ENCODE peak calls at places on chromosomes 12 and 14, in four cellular contexts. Y is HuH-7.5; K is stimulated activated CD8-positive, alpha-beta memory T cell treated with anti-CD3 and anti-CD28 coated beads, Interleukin-15, amount 100 ng/mL, for 24 hours; P is GM03348. C is an unnamed sample.

GRCh38 chr14:71665157-71665556 is 267.1 kb upstream of the RGS6 start:
- DNase-seq in K (no peak), P (peak; percentile 53), Y (no peak), C (peak; percentile 60)

GRCh38 chr14:79842270-79842669 is 369.0 kb downstream of the DIO2 start:
- DNase-seq in K (no peak), P (peak; percentile 79), Y (no peak), C (no peak)

GRCh38 chr12:102527256-102527720 is 46.9 kb upstream of the IGF1 start:
- DNase-seq in P (peak; percentile 56), K (no peak), Y (no peak), C (peak; percentile 28)

GRCh38 chr12:120367252-120367923 is 1.6 kb downstream of the MSI1 start:
- DNase-seq in P (no peak), Y (no peak), K (no peak), C (no peak)

GRCh38 chr14:68309631-68310030 is 483.2 kb downstream of the ZFP36L1 start:
- DNase-seq in K (no peak), P (no peak), Y (no peak), C (no peak)

GRCh38 chr14:60977848-60978247 is 3.0 kb downstream of the TRMT5 start:
- DNase-seq in P (no peak), Y (no peak), K (no peak), C (no peak)

GRCh38 chr12:92339198-92339821 is 193.7 kb upstream of the BTG1 start:
- DNase-seq in K (no peak), P (no peak), Y (no peak), C (no peak)

GRCh38 chr12:5690240-5690639 is 254.8 kb downstream of the ANO2 start:
- DNase-seq in P (no peak), K (no peak), Y (no peak), C (no peak)

GRCh38 chr12:130800312-130800711 is 38.7 kb downstream of the STX2 start:
- DNase-seq in Y (no peak), K (no peak), P (no peak), C (no peak)

GRCh38 chr12:42473130-42473529 is 116.4 kb downstream of the PRICKLE1 start:
- DNase-seq in P (peak; percentile 60), Y (no peak), K (no peak), C (peak; percentile 60)

GRCh38 chr12:131729254-131729955 is 18.5 kb downstream of the SFSWAP start:
- DNase-seq in P (no peak), K (no peak), Y (no peak), C (no peak)

GRCh38 chr12:124861492-124861891 is 2.2 kb downstream of the SCARB1 start:
- DNase-seq in Y (no peak), P (no peak), K (no peak), C (peak; percentile 56)

GRCh38 chr14:100849432-100849831 is 23.5 kb downstream of the MEG3 start:
- DNase-seq in P (peak; percentile 52), Y (no peak), K (no peak), C (peak; percentile 46)

GRCh38 chr14:61281186-61281676 is at the start of gene TMEM30B:
- DNase-seq in Y (peak; percentile 51), P (no peak), K (no peak), C (no peak)

GRCh38 chr14:63515240-63515639 is 27.9 kb downstream of the PPP2R5E start:
- DNase-seq in Y (no peak), K (no peak), P (no peak), C (no peak)

GRCh38 chr12:115004469-115005146 is 320.6 kb upstream of the TBX3 start:
- DNase-seq in P (no peak), K (no peak), Y (no peak), C (peak; percentile 37)

GRCh38 chr12:38911611-38912010 is 6.2 kb upstream of the CPNE8 start:
- DNase-seq in P (no peak), Y (no peak), K (no peak), C (no peak)

GRCh38 chr12:21774358-21775129 is at the start of gene KCNJ8:
- DNase-seq in P (peak; percentile 66), Y (peak; percentile 30), K (no peak), C (no peak)

GRCh38 chr12:53170245-53170644 is 10.3 kb upstream of the ZNF740 start:
- DNase-seq in Y (no peak), P (no peak), K (no peak), C (no peak)

GRCh38 chr12:51341259-51342007 is 5.0 kb downstream of the CELA1 start:
- DNase-seq in Y (peak; percentile 78), P (peak; percentile 82), K (peak; percentile 21), C (peak; percentile 79)

GRCh38 chr12:57726884-57727757 is 11.4 kb downstream of the AGAP2 start:
- DNase-seq in Y (no peak), P (no peak), K (no peak), C (peak; percentile 28)

GRCh38 chr12:56029666-56030293 is 8.9 kb downstream of the IKZF4 start:
- DNase-seq in Y (peak; percentile 81), P (peak; percentile 74), K (no peak), C (peak; percentile 77)

GRCh38 chr12:48351022-48351708 is 446 bp upstream of the ZNF641 start:
- DNase-seq in K (no peak), Y (peak; percentile 55), P (no peak), C (peak; percentile 53)

GRCh38 chr12:18521461-18521860 is 216.4 kb downstream of the PLCZ1 start:
- DNase-seq in P (no peak), K (no peak), Y (no peak), C (no peak)

GRCh38 chr14:74014299-74014698 is 4.8 kb downstream of the ENTPD5 start:
- DNase-seq in P (no peak), K (no peak), Y (no peak), C (no peak)

GRCh38 chr12:132449565-132450390 is 40.2 kb upstream of the FBRSL1 start:
- DNase-seq in K (no peak), P (no peak), Y (no peak), C (no peak)

GRCh38 chr12:49873361-49873934 is 30.3 kb downstream of the FAIM2 start:
- DNase-seq in Y (no peak), K (no peak), P (peak; percentile 43), C (no peak)

GRCh38 chr12:95767703-95768102 is 22.9 kb downstream of the NTN4 start:
- DNase-seq in K (no peak), Y (no peak), P (no peak), C (peak; percentile 24)

GRCh38 chr14:58749066-58749669 is 111.4 kb downstream of the DACT1 start:
- DNase-seq in P (peak; percentile 62), Y (no peak), K (no peak), C (peak; percentile 79)

GRCh38 chr12:83784298-83784890 is 1097.7 kb downstream of the TMTC2 start:
- DNase-seq in P (no peak), Y (no peak), K (no peak), C (no peak)

GRCh38 chr14:99191663-99192621 is 80.1 kb downstream of the BCL11B start:
- DNase-seq in P (peak; percentile 62), K (no peak), Y (no peak), C (peak; percentile 68)

GRCh38 chr12:121723200-121723599 is 10.6 kb downstream of the TMEM120B start:
- DNase-seq in Y (no peak), K (no peak), P (no peak), C (no peak)

GRCh38 chr14:103943673-103944072 is 1.3 kb upstream of the RD3L start:
- DNase-seq in K (no peak), P (no peak), Y (no peak), C (no peak)

GRCh38 chr12:128606538-128606937 is 217.2 kb downstream of the SLC15A4 start:
- DNase-seq in Y (no peak), K (no peak), P (no peak), C (no peak)

GRCh38 chr12:3145036-3145435 is 67.9 kb downstream of the TSPAN9 start:
- DNase-seq in P (no peak), K (no peak), Y (no peak), C (no peak)